ENCODE peak calls at places on chromosome 11, in nine cellular contexts. N is right atrium auricular region; A is NT2/D1; G is activated T-cell treated with anti-CD3 and anti-CD28 coated beads, Interleukin-2, amount 50 U/mL, for 4 hours; B is C1 segment of cervical spinal cord; K is AG09309; R is globus pallidus; W is lower lobe of right lung; C is hippocampal formation. Y is an unnamed sample.
A peak's percentile ranks its signal among the peaks of the same experiment; 100 is the strongest.

GRCh38 chr11:128859563-128860441 is 7.3 kb downstream of the KCNJ1 start:
- DNase-seq in N (peak; percentile 67), R (peak; percentile 24), B (no peak), A (peak; percentile 71), C (peak; percentile 4), K (no peak), G (peak; percentile 67), W (peak; percentile 86), Y (peak; percentile 57)

GRCh38 chr11:6298605-6299004 is 21.7 kb downstream of the CAVIN3 start:
- DNase-seq in K (no peak), B (no peak), W (no peak), R (no peak), N (no peak), G (no peak), A (no peak), C (no peak), Y (no peak)

GRCh38 chr11:61004037-61004641 is 32.7 kb downstream of the CD6 start:
- DNase-seq in W (no peak), C (no peak), G (no peak), K (no peak), B (no peak), A (no peak), R (no peak), N (no peak), Y (no peak)

GRCh38 chr11:113876074-113876797 is 864 bp upstream of the USP28 start:
- DNase-seq in B (no peak), A (no peak), W (no peak), R (no peak), C (no peak), K (no peak), N (no peak), G (no peak), Y (no peak)

GRCh38 chr11:65014146-65014960 is at the start of gene ARL2:
- DNase-seq in R (no peak), B (peak; percentile 73), G (peak; percentile 34), K (no peak), C (peak; percentile 30), A (no peak), N (peak; percentile 63), W (no peak), Y (no peak)

GRCh38 chr11:61675826-61676225 is 4.4 kb upstream of the DAGLA start:
- DNase-seq in B (no peak), C (no peak), K (no peak), G (no peak), N (no peak), W (no peak), A (no peak), R (no peak), Y (no peak)

GRCh38 chr11:128691802-128692749 is 1.8 kb upstream of the FLI1 start:
- DNase-seq in R (no peak), K (no peak), A (no peak), G (no peak), B (no peak), W (no peak), C (no peak), N (no peak), Y (no peak)

GRCh38 chr11:115226556-115226955 is 277.7 kb downstream of the CADM1 start:
- DNase-seq in W (peak; percentile 49), C (no peak), N (no peak), G (no peak), K (peak; percentile 49), A (peak; percentile 85), R (no peak), B (no peak), Y (peak; percentile 66)

GRCh38 chr11:60159284-60159683 is 23.6 kb downstream of the MS4A6A start:
- DNase-seq in R (no peak), C (no peak), A (no peak), N (no peak), K (no peak), B (no peak), W (no peak), G (no peak), Y (no peak)

Y was measured in iPS DF 6.9.